ENCODE peak calls at places on chromosomes 12 and 14, in six cellular contexts. N is GM12892, R is IMR-90, P is uterus, C is ovary, E is HCT116. A is an unnamed sample.
A peak's percentile ranks its signal among the peaks of the same experiment; 100 is the strongest.

GRCh38 chr14:33692762-33693161 is 258.1 kb downstream of the EGLN3 start:
- DNase-seq in P (no peak), E (no peak), R (peak; percentile 24), C (no peak), N (no peak), A (no peak)

GRCh38 chr14:87045956-87046355 is 947.0 kb downstream of the GALC start:
- DNase-seq in E (no peak), C (no peak), R (no peak), N (no peak), P (no peak), A (no peak)

GRCh38 chr12:30840715-30841114 is 85.8 kb upstream of the TSPAN11 start:
- DNase-seq in R (no peak), N (no peak), P (no peak), C (no peak), E (no peak), A (no peak)

GRCh38 chr12:5051334-5051733 is 7.7 kb downstream of the KCNA5 start:
- DNase-seq in R (no peak), E (no peak), N (no peak), P (no peak), C (no peak), A (no peak)

GRCh38 chr14:37598085-37598972 is 2.9 kb downstream of the TTC6 start:
- DNase-seq in R (no peak), C (no peak), E (no peak), P (no peak), N (no peak), A (no peak)

GRCh38 chr12:62802981-62803380 is 132.0 kb downstream of the PPM1H start:
- DNase-seq in E (no peak), R (peak; percentile 37), C (no peak), N (no peak), P (no peak), A (no peak)

GRCh38 chr14:45198551-45198950 is 54.5 kb downstream of the MIS18BP1 start:
- DNase-seq in N (no peak), P (no peak), R (peak; percentile 49), C (no peak), E (no peak), A (no peak)

GRCh38 chr12:101783150-101783549 is 43.9 kb upstream of the SYCP3 start:
- DNase-seq in R (no peak), E (no peak), N (no peak), P (no peak), C (no peak), A (no peak)

GRCh38 chr12:116708826-116709756 is 28.8 kb downstream of the SPRING1 start:
- DNase-seq in C (peak; percentile 64), P (peak; percentile 41), R (peak; percentile 58), E (peak; percentile 38), N (no peak), A (peak; percentile 46)

GRCh38 chr14:62443796-62444195 is 601.5 kb downstream of the KCNH5 start:
- DNase-seq in C (no peak), P (no peak), E (no peak), R (peak; percentile 82), N (no peak), A (peak; percentile 17)

GRCh38 chr12:131499864-131500190 is 211.1 kb upstream of the SFSWAP start:
- DNase-seq in R (no peak), C (no peak), P (no peak), N (no peak), E (no peak), A (no peak)

GRCh38 chr14:78154827-78155226 is 15.3 kb upstream of the NRXN3 start:
- DNase-seq in P (no peak), E (no peak), C (no peak), R (no peak), N (no peak), A (no peak)

GRCh38 chr12:51524386-51524901 is 66.6 kb upstream of the SCN8A start:
- DNase-seq in C (no peak), P (no peak), N (no peak), R (no peak), E (no peak), A (no peak)

GRCh38 chr14:61462566-61463195 is 141.3 kb downstream of the PRKCH start:
- DNase-seq in N (no peak), C (no peak), E (no peak), P (no peak), R (peak; percentile 83), A (no peak)

GRCh38 chr14:91258021-91258618 is 13.6 kb upstream of the GPR68 start:
- DNase-seq in R (peak; percentile 12), E (no peak), N (no peak), P (peak; percentile 56), C (no peak), A (no peak)

GRCh38 chr12:28787151-28787550 is 361.9 kb upstream of the FAR2 start:
- DNase-seq in C (no peak), N (no peak), E (no peak), R (peak; percentile 29), P (no peak), A (no peak)

GRCh38 chr14:38210587-38211257 is 3.0 kb downstream of the SSTR1 start:
- DNase-seq in R (peak; percentile 70), E (no peak), N (no peak), C (no peak), P (no peak), A (no peak)

GRCh38 chr14:95445676-95446075 is 70.8 kb downstream of the SYNE3 start:
- DNase-seq in C (no peak), N (no peak), E (no peak), P (no peak), R (no peak), A (no peak)

DNA sequence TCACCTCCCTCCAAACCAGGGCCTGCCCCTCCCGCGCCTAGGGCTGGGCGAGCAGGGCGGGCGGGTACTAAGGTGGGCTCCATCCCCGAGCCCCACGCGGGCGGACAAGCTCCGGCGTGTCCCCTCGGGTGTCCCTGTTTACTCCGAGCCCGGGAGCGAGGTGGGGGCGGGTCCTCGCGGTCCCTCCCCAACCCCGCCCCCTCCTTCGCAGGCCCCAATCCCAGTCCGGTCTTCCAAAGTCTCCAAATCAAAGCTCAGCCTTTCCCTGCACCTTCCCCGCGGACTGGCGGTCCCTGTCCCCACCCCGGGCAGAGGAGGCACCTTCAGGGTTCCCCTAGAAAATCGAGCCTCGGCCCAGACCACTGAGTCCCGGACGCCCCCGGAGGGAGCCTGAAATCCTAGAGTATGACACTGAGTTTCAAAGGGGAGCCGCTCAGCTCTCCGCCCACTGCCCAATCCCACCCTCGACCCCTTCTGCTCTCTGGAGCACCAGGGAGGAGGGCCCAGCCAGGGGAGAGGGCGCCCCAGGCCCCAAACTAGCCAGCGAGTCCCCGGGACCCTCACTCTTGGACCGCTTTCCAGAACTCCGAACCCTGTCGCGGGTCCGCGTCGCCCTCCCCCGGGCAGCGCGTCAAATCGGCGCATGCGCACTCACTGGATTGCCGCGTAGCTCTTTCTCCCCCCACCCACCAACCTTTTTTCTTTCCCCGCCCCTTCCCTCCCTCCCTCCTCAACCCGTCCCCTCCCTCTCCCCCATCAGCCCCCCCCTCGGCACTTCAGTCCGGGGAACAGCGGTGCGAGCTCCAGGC is at the start of gene LRP1:
- DNase-seq in R (peak; percentile 82), C (peak; percentile 94), E (peak; percentile 67), N (peak; percentile 61), P (peak; percentile 88), A (peak; percentile 74)
- TF ChIP-seq POLR2A in R (no peak), C (peak; percentile 95), E (no peak), N (no peak), P (peak; percentile 89), A (peak; percentile 64)

DNA sequence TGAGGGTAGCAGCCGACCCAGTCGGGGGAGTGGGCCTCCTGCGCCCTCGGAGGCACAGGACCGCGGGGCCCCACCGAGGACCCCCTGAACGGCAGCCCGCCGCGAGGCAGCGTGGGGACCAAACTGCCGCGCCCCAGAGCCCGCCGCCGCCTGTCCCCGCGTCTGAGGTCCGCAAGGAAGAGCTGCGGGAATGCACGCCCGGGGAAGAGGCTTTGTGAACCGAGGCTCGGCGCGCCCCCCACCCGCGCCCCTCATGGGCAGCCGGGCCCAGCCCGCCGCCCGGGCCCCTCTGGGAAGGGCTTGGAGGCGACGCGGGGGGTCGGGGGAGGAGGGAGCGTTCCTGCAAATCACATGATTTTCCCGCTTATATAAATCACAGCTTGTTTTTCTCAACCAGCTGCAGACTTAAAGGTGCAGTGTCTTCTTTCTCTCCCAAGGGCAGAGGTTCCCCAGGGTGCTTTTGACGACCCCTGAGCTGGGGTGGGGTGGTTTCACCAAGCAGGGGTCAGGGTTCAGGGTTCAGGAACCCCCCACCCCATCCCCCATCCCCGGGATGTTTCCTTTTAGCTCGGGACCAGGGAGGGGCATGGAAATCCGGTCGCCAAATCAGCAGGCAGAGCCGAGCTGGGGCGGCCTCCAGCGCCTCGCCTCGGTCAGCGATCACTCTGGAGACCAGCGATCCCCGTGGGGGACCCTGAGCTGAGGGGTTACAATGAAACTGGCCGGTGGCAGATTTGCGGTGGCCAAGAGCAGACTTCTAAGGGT is 44.7 kb upstream of the ATP23 start:
- DNase-seq in R (peak; percentile 64), C (peak; percentile 90), E (no peak), P (peak; percentile 84), N (no peak), A (peak; percentile 33)
- TF ChIP-seq POLR2A in R (no peak), C (peak; percentile 88), E (no peak), P (peak; percentile 72), N (no peak), A (no peak)

DNA sequence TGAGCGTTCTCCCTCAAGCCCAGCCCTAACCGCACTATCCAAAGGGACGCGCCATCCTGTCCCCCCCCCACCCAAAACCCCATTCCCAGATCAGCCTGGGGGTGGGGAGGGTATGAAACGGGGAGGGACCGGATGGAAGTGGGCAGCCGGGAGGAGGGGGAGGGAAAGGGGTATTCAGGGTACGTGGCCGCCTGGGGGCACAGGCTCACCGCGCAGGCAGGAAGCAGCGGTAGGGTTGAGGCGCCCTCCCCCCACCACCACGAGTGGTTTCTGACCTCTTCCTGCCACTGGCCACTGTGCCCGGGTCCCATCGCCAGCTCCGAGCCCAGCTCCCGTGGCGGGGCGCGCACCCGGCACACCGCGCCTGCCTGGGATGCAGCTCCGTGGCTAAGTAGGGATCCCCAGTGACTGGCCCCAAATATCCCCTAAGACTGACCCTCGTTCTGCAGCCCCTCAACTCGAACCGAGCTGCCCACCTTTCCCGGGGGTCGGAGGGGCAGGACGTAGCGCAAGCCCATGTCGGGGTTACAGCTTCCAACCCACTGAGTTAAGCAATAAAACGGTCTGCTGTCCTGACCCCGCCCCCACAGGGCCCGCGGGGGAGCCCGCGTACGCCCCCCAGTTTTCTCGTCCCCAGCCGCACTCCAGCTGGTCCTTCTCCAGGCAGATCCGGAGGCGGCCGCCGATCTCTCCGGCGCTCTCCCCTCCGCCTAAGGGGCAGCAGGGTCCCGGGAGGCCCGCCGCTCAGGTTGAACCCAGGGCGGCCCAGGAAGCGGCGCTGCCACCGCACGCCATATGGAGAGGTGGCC is 1.2 kb downstream of the ACTN1 start:
- DNase-seq in P (peak; percentile 82), E (no peak), N (no peak), R (peak; percentile 95), C (peak; percentile 80), A (peak; percentile 45)
- TF ChIP-seq POLR2A in P (peak; percentile 53), E (no peak), N (no peak), R (peak; percentile 93), C (peak; percentile 41), A (peak; percentile 71)

GRCh38 chr14:68945585-68946289 is 33.4 kb downstream of the ACTN1 start:
- DNase-seq in N (no peak), P (peak; percentile 27), E (no peak), C (no peak), R (no peak), A (no peak)

GRCh38 chr14:68946423-68946822 is 32.7 kb downstream of the ACTN1 start:
- DNase-seq in P (no peak), C (no peak), N (no peak), E (no peak), R (no peak), A (no peak)

GRCh38 chr14:68949236-68949965 is 29.7 kb downstream of the ACTN1 start:
- DNase-seq in N (no peak), E (no peak), C (no peak), P (no peak), R (no peak), A (no peak)

GRCh38 chr14:68948686-68949085 is 30.4 kb downstream of the ACTN1 start:
- DNase-seq in P (no peak), R (no peak), C (no peak), E (no peak), N (no peak), A (no peak)

GRCh38 chr14:68947802-68948201 is 31.3 kb downstream of the ACTN1 start:
- DNase-seq in R (peak; percentile 42), C (no peak), E (no peak), P (peak; percentile 72), N (no peak), A (no peak)
- TF ChIP-seq POLR2A in R (no peak), C (no peak), E (no peak), P (no peak), N (no peak), A (no peak)

A was measured in H54.